ENCODE peak calls at places on chromosomes 7 and 10, in eight cellular contexts. W is Caco-2, G is dorsolateral prefrontal cortex, E is cardiac fibroblast, D is AG04450, O is IMR-90, Z is fibroblast of mammary gland, J is esophagus squamous epithelium. K is an unnamed sample.

GRCh38 chr10:53489783-53490182 is 717.2 kb upstream of the MBL2 start:
- DNase-seq in W (no peak), G (no peak), E (no peak), D (no peak), O (no peak), Z (no peak), J (no peak), K (no peak)

GRCh38 chr10:96339956-96340904 is 18.6 kb downstream of the OPALIN start:
- DNase-seq in W (peak; percentile 67), G (peak; percentile 76), E (peak; percentile 76), D (peak; percentile 29), O (peak; percentile 70), Z (peak; percentile 67), J (no peak), K (peak; percentile 83)

GRCh38 chr10:60171436-60172013 is 218.2 kb downstream of the ANK3 start:
- DNase-seq in W (no peak), G (no peak), E (no peak), D (no peak), O (peak; percentile 38), Z (no peak), J (no peak), K (no peak)

GRCh38 chr7:28125381-28126046 is 55.1 kb downstream of the JAZF1 start:
- DNase-seq in W (no peak), G (no peak), E (peak; percentile 62), D (no peak), O (no peak), Z (peak; percentile 47), J (no peak), K (no peak)

GRCh38 chr7:11784808-11785536 is 47.0 kb downstream of the THSD7A start:
- DNase-seq in W (no peak), G (no peak), E (no peak), D (no peak), O (no peak), Z (no peak), J (no peak), K (no peak)

GRCh38 chr7:14381306-14381705 is 391.8 kb upstream of the ETV1 start:
- DNase-seq in W (no peak), G (no peak), E (peak; percentile 5), D (no peak), O (peak; percentile 41), Z (peak; percentile 20), J (no peak), K (no peak)

GRCh38 chr10:9833871-9834454 is 1183.7 kb upstream of the CELF2 start:
- DNase-seq in W (no peak), G (no peak), E (no peak), D (no peak), O (no peak), Z (no peak), J (no peak), K (no peak)

GRCh38 chr10:126060232-126060935 is 164.0 kb downstream of the FANK1 start:
- DNase-seq in W (no peak), G (no peak), E (peak; percentile 40), D (no peak), O (peak; percentile 79), Z (peak; percentile 96), J (no peak), K (no peak)

GRCh38 chr7:66826649-66827048 is 86.1 kb downstream of the RABGEF1 start:
- DNase-seq in W (no peak), G (no peak), E (no peak), D (no peak), O (no peak), Z (no peak), J (no peak), K (no peak)

GRCh38 chr10:112379635-112380296 is 5.8 kb downstream of the ACSL5 start:
- DNase-seq in W (peak; percentile 51), G (no peak), E (no peak), D (no peak), O (peak; percentile 67), Z (peak; percentile 65), J (no peak), K (no peak)

GRCh38 chr10:124151466-124152095 is 58.2 kb upstream of the CHST15 start:
- DNase-seq in W (no peak), G (no peak), E (no peak), D (no peak), O (no peak), Z (no peak), J (no peak), K (no peak)

GRCh38 chr7:11212080-11212711 is 238.5 kb downstream of the PHF14 start:
- DNase-seq in W (peak; percentile 56), G (no peak), E (peak; percentile 82), D (peak; percentile 41), O (peak; percentile 66), Z (peak; percentile 73), J (no peak), K (peak; percentile 79)

GRCh38 chr7:25856056-25856780 is 295.8 kb upstream of the NFE2L3 start:
- DNase-seq in W (no peak), G (no peak), E (peak; percentile 13), D (no peak), O (peak; percentile 37), Z (peak; percentile 52), J (no peak), K (no peak)

GRCh38 chr10:44389556-44389955 is 4.7 kb upstream of the CXCL12 start:
- DNase-seq in W (no peak), G (no peak), E (no peak), D (no peak), O (no peak), Z (no peak), J (no peak), K (no peak)

GRCh38 chr10:84593546-84593945 is 265.2 kb downstream of the CCSER2 start:
- DNase-seq in W (no peak), G (no peak), E (no peak), D (no peak), O (no peak), Z (no peak), J (no peak), K (no peak)

GRCh38 chr10:28769147-28769604 is 91.9 kb downstream of the BAMBI start:
- DNase-seq in W (no peak), G (no peak), E (no peak), D (no peak), O (no peak), Z (no peak), J (no peak), K (no peak)

GRCh38 chr10:47058961-47059391 is 147.7 kb downstream of the PTPN20 start:
- DNase-seq in W (no peak), G (no peak), E (no peak), D (no peak), O (peak; percentile 46), Z (peak; percentile 13), J (no peak), K (no peak)

GRCh38 chr10:30058570-30059132 is 735 bp downstream of the JCAD start:
- DNase-seq in W (peak; percentile 41), G (no peak), E (no peak), D (no peak), O (no peak), Z (no peak), J (no peak), K (no peak)

GRCh38 chr7:69295971-69296370 is 302.3 kb upstream of the AUTS2 start:
- DNase-seq in W (no peak), G (no peak), E (no peak), D (no peak), O (no peak), Z (no peak), J (no peak), K (no peak)

DNA sequence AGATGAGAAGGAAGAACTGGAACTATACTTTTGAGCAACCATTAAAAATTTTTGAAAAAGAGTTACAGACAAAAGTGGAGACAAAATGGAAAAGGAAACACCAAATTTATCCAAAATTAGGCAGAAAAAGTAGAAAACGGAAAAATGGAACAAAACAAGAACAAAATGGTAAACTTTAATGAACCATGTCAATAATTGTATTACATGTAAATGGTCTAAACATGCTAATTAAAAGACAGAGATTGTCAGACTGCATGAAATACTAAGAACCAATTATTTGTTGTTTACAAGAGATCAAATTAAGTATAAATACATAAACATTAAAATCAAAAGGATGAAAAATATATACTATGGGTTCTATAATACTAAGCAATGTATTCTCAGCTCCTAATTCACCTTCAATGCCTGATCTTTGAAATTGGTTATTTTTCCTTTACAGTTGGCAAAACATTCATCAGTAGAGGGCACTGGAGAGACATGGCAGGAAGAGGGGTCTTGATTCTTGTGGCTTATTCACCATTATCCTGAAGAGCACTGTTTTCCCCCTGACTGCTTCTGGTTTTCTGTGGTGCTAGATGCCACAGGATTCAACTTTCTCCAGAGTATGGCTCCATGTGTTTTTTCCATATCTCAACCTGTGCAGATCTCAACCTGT is 124.9 kb downstream of the ELFN1 start:
- DNase-seq in W (no peak), G (no peak), E (no peak), D (no peak), O (no peak), Z (no peak), J (no peak), K (no peak)
- TF ChIP-seq CTCF in W (no peak), G (no peak), E (peak; percentile 31), D (peak; percentile 38), O (peak; percentile 32), Z (peak; percentile 39), J (no peak), K (peak; percentile 27)

GRCh38 chr7:40177071-40177470 is 42.3 kb downstream of the SUGCT start:
- DNase-seq in W (no peak), G (no peak), E (no peak), D (no peak), O (no peak), Z (no peak), J (no peak), K (no peak)
- H3K4me3 ChIP-seq in W (no peak overlapping the region), G (no peak overlapping the region), E (no peak overlapping the region), D (no peak overlapping the region), O (no peak overlapping the region), Z (no peak overlapping the region), J (no peak overlapping the region), K (no peak overlapping the region)

DNA sequence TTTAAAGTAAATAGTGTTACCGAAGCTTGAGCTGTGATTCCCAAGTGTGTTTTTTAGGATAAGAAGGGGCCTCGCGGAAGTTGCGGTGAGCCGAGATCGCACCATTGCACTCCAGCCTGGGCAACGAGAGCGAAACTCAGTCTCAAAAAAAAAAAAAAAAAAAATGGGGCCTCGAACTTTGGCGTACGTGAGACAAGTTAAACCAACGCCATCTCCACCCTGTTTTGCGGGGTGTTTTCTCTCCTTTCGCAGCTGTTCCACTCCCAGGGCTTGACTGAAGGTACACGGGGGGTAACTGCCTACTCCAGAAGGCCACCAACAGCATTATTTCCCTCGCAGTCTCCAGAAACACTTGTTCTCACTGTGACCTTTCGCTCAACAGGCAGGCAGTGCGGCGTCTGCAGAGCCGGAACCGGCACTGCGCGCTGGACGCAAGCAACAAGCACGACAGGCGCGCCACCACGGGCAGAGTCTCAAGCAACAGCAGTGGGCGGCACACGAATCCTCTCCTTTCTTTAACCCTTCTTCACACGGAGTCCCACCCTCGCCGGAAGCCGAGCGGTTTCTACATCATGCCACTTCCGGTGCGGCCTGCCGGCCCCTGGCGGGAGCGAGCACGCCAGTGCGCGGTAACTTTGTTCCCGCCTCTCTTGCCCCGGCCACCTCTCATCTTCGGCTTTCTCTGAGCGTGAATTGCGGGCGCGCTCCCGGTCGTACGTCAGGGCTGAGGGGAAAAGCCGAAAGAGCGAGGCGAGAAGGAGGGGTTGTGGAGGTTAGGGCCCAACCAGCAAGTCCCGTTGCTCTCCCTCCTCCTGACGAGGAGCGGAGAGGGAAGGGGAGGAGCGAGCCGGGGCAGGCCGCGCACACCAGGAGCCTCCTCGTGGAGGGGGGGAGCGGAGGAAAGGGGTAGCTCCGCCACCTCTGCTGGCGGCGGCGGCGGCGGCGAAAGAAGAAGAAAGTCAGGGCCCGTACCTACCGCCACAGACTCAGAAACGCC is 826 bp upstream of the CDK13 start:
- DNase-seq in W (peak; percentile 98), G (peak; percentile 99), E (peak; percentile 100), D (peak; percentile 99), O (peak; percentile 100), Z (peak; percentile 99), J (peak; percentile 94), K (peak; percentile 100)
- TF ChIP-seq CTCF in W (no peak), G (peak; percentile 25), E (no peak), D (no peak), O (no peak), Z (no peak), J (no peak), K (no peak)

GRCh38 chr7:97973206-97973658 is 16.8 kb downstream of the OCM2 start:
- DNase-seq in W (peak; percentile 17), G (no peak), E (no peak), D (no peak), O (no peak), Z (no peak), J (no peak), K (no peak)
- H3K4me3 ChIP-seq in W (no peak overlapping the region), G (peak overlapping the region; percentile 91), E (no peak overlapping the region), D (no peak overlapping the region), O (no peak overlapping the region), Z (no peak overlapping the region), J (no peak overlapping the region), K (no peak overlapping the region)

K was measured in GM12865.